ENCODE peak calls at places on chromosome 12, in nine cellular contexts. T is neuronal stem cell, O is Right ventricle myocardium superior, J is GM23338, C is GM19239, M is activated T-helper 1 cell treated with Interleukin-2 at 50 U/mL for 16 hours, G is NCI-H446, Y is WTC11, V is T1000. P is an unnamed sample.
A peak's percentile ranks its signal among the peaks of the same experiment; 100 is the strongest.

GRCh38 chr12:12201274-12201758 is 65.5 kb downstream of the LRP6 start:
- DNase-seq in Y (no peak), V (no peak), J (no peak), G (no peak), O (no peak), T (no peak), M (no peak), C (no peak), P (no peak)

GRCh38 chr12:77324763-77325468 is 259.5 kb upstream of the E2F7 start:
- DNase-seq in O (peak; percentile 83), T (peak; percentile 80), C (peak; percentile 60), V (peak; percentile 24), G (peak; percentile 66), Y (peak; percentile 86), M (no peak), J (peak; percentile 94), P (peak; percentile 86)

GRCh38 chr12:42086021-42086420 is 58.7 kb downstream of the GXYLT1 start:
- DNase-seq in T (no peak), G (peak; percentile 47), J (no peak), O (no peak), Y (no peak), C (no peak), M (no peak), V (no peak), P (no peak)

GRCh38 chr12:108596854-108597558 is 878 bp downstream of the TMEM119 start:
- DNase-seq in T (no peak), C (no peak), Y (no peak), G (no peak), O (no peak), J (no peak), V (no peak), M (no peak), P (no peak)

GRCh38 chr12:43291516-43291915 is 260.5 kb downstream of the ADAMTS20 start:
- DNase-seq in M (no peak), Y (no peak), C (no peak), O (no peak), G (no peak), T (no peak), J (no peak), V (no peak), P (no peak)

GRCh38 chr12:27652174-27652763 is 44.0 kb upstream of the REP15 start:
- DNase-seq in O (no peak), Y (peak; percentile 41), G (peak; percentile 68), J (peak; percentile 95), M (no peak), C (peak; percentile 8), T (peak; percentile 79), V (peak; percentile 61), P (no peak)

GRCh38 chr12:93025145-93026103 is 96.3 kb upstream of the EEA1 start:
- DNase-seq in C (peak; percentile 25), V (no peak), J (peak; percentile 69), G (peak; percentile 25), M (no peak), T (no peak), Y (no peak), O (no peak), P (no peak)

GRCh38 chr12:27094726-27095125 is 12.3 kb upstream of the C12orf71 start:
- DNase-seq in J (no peak), T (no peak), C (peak; percentile 17), V (no peak), M (no peak), O (no peak), Y (no peak), G (no peak), P (no peak)

GRCh38 chr12:104672501-104673265 is 215.9 kb downstream of the CHST11 start:
- DNase-seq in C (no peak), T (no peak), V (no peak), O (no peak), J (no peak), Y (no peak), M (no peak), G (peak; percentile 50), P (no peak)

GRCh38 chr12:5244513-5244972 is 187.4 kb upstream of the NTF3 start:
- DNase-seq in T (peak; percentile 30), M (no peak), G (no peak), C (no peak), O (no peak), J (peak; percentile 67), Y (peak; percentile 21), V (no peak), P (no peak)

GRCh38 chr12:97758102-97758501 is 295.5 kb downstream of the RMST start:
- DNase-seq in J (no peak), T (no peak), V (no peak), M (no peak), C (no peak), Y (no peak), G (no peak), O (no peak), P (no peak)

GRCh38 chr12:101697930-101698781 is 716 bp downstream of the CHPT1 start:
- DNase-seq in M (no peak), J (peak; percentile 37), O (peak; percentile 73), T (peak; percentile 42), G (no peak), Y (no peak), C (peak; percentile 59), V (peak; percentile 39), P (peak; percentile 83)

GRCh38 chr12:53994691-53995310 is 5.2 kb upstream of the HOXC9 start:
- DNase-seq in V (no peak), G (no peak), J (peak; percentile 51), C (no peak), Y (no peak), O (no peak), M (no peak), T (no peak), P (peak; percentile 17)

GRCh38 chr12:98492580-98493140 is 22.7 kb upstream of the TMPO start:
- DNase-seq in T (no peak), G (no peak), V (no peak), O (no peak), Y (no peak), C (no peak), M (no peak), J (peak; percentile 31), P (no peak)

GRCh38 chr12:11513288-11513687 is 117.9 kb upstream of the PRB2 start:
- DNase-seq in O (no peak), C (no peak), M (no peak), G (no peak), J (peak; percentile 63), T (no peak), V (no peak), Y (no peak), P (no peak)

GRCh38 chr12:26566670-26567069 is 266.3 kb downstream of the ITPR2 start:
- DNase-seq in G (peak; percentile 46), O (no peak), Y (no peak), J (no peak), C (no peak), M (no peak), V (no peak), T (no peak), P (no peak)

GRCh38 chr12:110600254-110600653 is 13.7 kb upstream of the TCTN1 start:
- DNase-seq in C (no peak), G (peak; percentile 14), Y (no peak), M (no peak), O (no peak), T (no peak), V (no peak), J (peak; percentile 58), P (no peak)

GRCh38 chr12:30753761-30754382 is 879 bp downstream of the CAPRIN2 start:
- DNase-seq in O (no peak), Y (no peak), C (peak; percentile 10), V (no peak), M (no peak), T (no peak), J (peak; percentile 49), G (no peak), P (no peak)

GRCh38 chr12:78863482-78864427 is 819 bp upstream of the SYT1 start:
- DNase-seq in Y (peak; percentile 81), T (peak; percentile 67), O (peak; percentile 44), V (peak; percentile 27), C (no peak), J (peak; percentile 93), G (peak; percentile 37), M (no peak), P (peak; percentile 66)

GRCh38 chr12:55839345-55840140 is 3.2 kb downstream of the MMP19 start:
- DNase-seq in V (no peak), G (no peak), O (no peak), J (no peak), T (no peak), M (no peak), Y (no peak), C (no peak), P (no peak)

GRCh38 chr12:56307221-56307965 is 7.3 kb upstream of the CS start:
- DNase-seq in G (no peak), T (no peak), M (no peak), O (no peak), V (no peak), Y (no peak), C (no peak), J (no peak), P (no peak)

GRCh38 chr12:27083861-27084271 is 1.5 kb upstream of the C12orf71 start:
- DNase-seq in J (peak; percentile 74), V (no peak), M (no peak), O (no peak), C (no peak), T (peak; percentile 48), Y (no peak), G (no peak), P (no peak)

GRCh38 chr12:78787576-78787975 is 77.0 kb upstream of the SYT1 start:
- DNase-seq in O (no peak), G (no peak), C (no peak), J (no peak), V (no peak), M (no peak), T (no peak), Y (no peak), P (no peak)

GRCh38 chr12:40107803-40108620 is 2.1 kb upstream of the SLC2A13 start:
- DNase-seq in G (no peak), J (no peak), Y (no peak), M (no peak), T (no peak), C (no peak), O (peak; percentile 29), V (no peak), P (no peak)

GRCh38 chr12:103833095-103833777 is 7.8 kb downstream of the NT5DC3 start:
- DNase-seq in O (no peak), T (no peak), C (no peak), M (no peak), V (no peak), J (no peak), G (no peak), Y (no peak), P (no peak)

GRCh38 chr12:9798008-9798619 is 29.2 kb upstream of the KLRF1 start:
- DNase-seq in O (no peak), C (peak; percentile 25), J (peak; percentile 94), M (peak; percentile 43), T (peak; percentile 29), G (no peak), Y (peak; percentile 63), V (no peak), P (no peak)

GRCh38 chr12:64544371-64544770 is 65.9 kb upstream of the RASSF3 start:
- DNase-seq in G (no peak), J (no peak), C (no peak), M (no peak), O (no peak), Y (no peak), T (no peak), V (no peak), P (no peak)

GRCh38 chr12:101108130-101108529 is 101.9 kb downstream of the SLC5A8 start:
- DNase-seq in T (no peak), O (no peak), J (peak; percentile 45), G (no peak), M (no peak), V (no peak), Y (no peak), C (no peak), P (no peak)